ENCODE peak calls at places on chromosomes 4 and X, in four cellular contexts. One of them, this sample, is unnamed.

GRCh38 chr4:167290684-167291083 is 56.4 kb upstream of the SPOCK3 start:
- DNase-seq in fibroblast of lung: peak; percentile 34
- DNase-seq in PC-9: no peak
- DNase-seq in PC-3: peak; percentile 42
- DNase-seq in this sample: peak; percentile 31

GRCh38 chr4:18022572-18023039 is 1.1 kb upstream of the LCORL start:
- DNase-seq in fibroblast of lung: peak; percentile 12
- DNase-seq in PC-9: no peak
- DNase-seq in PC-3: no peak
- DNase-seq in this sample: no peak

GRCh38 chr4:151606061-151606460 is 154.7 kb downstream of the GATB start:
- DNase-seq in fibroblast of lung: no peak
- DNase-seq in PC-9: no peak
- DNase-seq in PC-3: no peak
- DNase-seq in this sample: no peak

GRCh38 chr4:1310796-1311715 is 21.4 kb downstream of the MAEA start:
- DNase-seq in fibroblast of lung: no peak
- DNase-seq in PC-9: no peak
- DNase-seq in PC-3: no peak
- DNase-seq in this sample: no peak

GRCh38 chr4:84498203-84499026 is 677 bp downstream of the NKX6-1 start:
- DNase-seq in fibroblast of lung: peak; percentile 32
- DNase-seq in PC-9: no peak
- DNase-seq in PC-3: peak; percentile 36
- DNase-seq in this sample: no peak

GRCh38 chrX:15946783-15947550 is 92.4 kb upstream of the AP1S2 start:
- DNase-seq in fibroblast of lung: peak; percentile 80
- DNase-seq in PC-9: no peak
- DNase-seq in PC-3: peak; percentile 93
- DNase-seq in this sample: peak; percentile 65

GRCh38 chr4:146095091-146095690 is 80.3 kb upstream of the LSM6 start:
- DNase-seq in fibroblast of lung: peak; percentile 79
- DNase-seq in PC-9: peak; percentile 41
- DNase-seq in PC-3: peak; percentile 84
- DNase-seq in this sample: peak; percentile 63

GRCh38 chr4:109662786-109663185 is 40.5 kb downstream of the CASP6 start:
- DNase-seq in fibroblast of lung: no peak
- DNase-seq in PC-9: no peak
- DNase-seq in PC-3: no peak
- DNase-seq in this sample: no peak

GRCh38 chrX:39903343-39903742 is 194.4 kb downstream of the BCOR start:
- DNase-seq in fibroblast of lung: peak; percentile 37
- DNase-seq in PC-9: no peak
- DNase-seq in PC-3: peak; percentile 25
- DNase-seq in this sample: no peak

GRCh38 chr4:113825272-113825671 is 63.7 kb upstream of the CAMK2D start:
- DNase-seq in fibroblast of lung: no peak
- DNase-seq in PC-9: no peak
- DNase-seq in PC-3: no peak
- DNase-seq in this sample: no peak

GRCh38 chr4:89724716-89725115 is 112.2 kb downstream of the SNCA start:
- DNase-seq in fibroblast of lung: peak; percentile 71
- DNase-seq in PC-9: no peak
- DNase-seq in PC-3: peak; percentile 22
- DNase-seq in this sample: peak; percentile 53

GRCh38 chr4:4519296-4519898 is 22.5 kb downstream of the STX18 start:
- DNase-seq in fibroblast of lung: peak; percentile 41
- DNase-seq in PC-9: no peak
- DNase-seq in PC-3: peak; percentile 48
- DNase-seq in this sample: peak; percentile 29

GRCh38 chr4:108171541-108172230 is 3.0 kb upstream of the LEF1 start:
- DNase-seq in fibroblast of lung: no peak
- DNase-seq in PC-9: no peak
- DNase-seq in PC-3: no peak
- DNase-seq in this sample: peak; percentile 57

GRCh38 chrX:137195991-137196390 is 162.2 kb upstream of the GPR101 start:
- DNase-seq in fibroblast of lung: no peak
- DNase-seq in PC-9: no peak
- DNase-seq in PC-3: peak; percentile 89
- DNase-seq in this sample: no peak

GRCh38 chrX:74550295-74550802 is 64.1 kb downstream of the RLIM start:
- DNase-seq in fibroblast of lung: peak; percentile 74
- DNase-seq in PC-9: peak; percentile 38
- DNase-seq in PC-3: peak; percentile 79
- DNase-seq in this sample: peak; percentile 75

GRCh38 chrX:65697915-65698796 is 30.7 kb downstream of the MSN start:
- DNase-seq in fibroblast of lung: no peak
- DNase-seq in PC-9: no peak
- DNase-seq in PC-3: no peak
- DNase-seq in this sample: peak; percentile 70

GRCh38 chr4:141768954-141769353 is 132.6 kb downstream of the IL15 start:
- DNase-seq in fibroblast of lung: peak; percentile 74
- DNase-seq in PC-9: no peak
- DNase-seq in PC-3: peak; percentile 74
- DNase-seq in this sample: no peak

GRCh38 chrX:53294024-53294648 is 12.8 kb upstream of the IQSEC2 start:
- DNase-seq in fibroblast of lung: peak; percentile 25
- DNase-seq in PC-9: no peak
- DNase-seq in PC-3: peak; percentile 25
- DNase-seq in this sample: no peak

GRCh38 chrX:72107841-72108590 is 23.7 kb downstream of the RTL5 start:
- DNase-seq in fibroblast of lung: no peak
- DNase-seq in PC-9: no peak
- DNase-seq in PC-3: no peak
- DNase-seq in this sample: no peak

GRCh38 chrX:74800062-74800461 is 125.2 kb downstream of the NEXMIF start:
- DNase-seq in fibroblast of lung: no peak
- DNase-seq in PC-9: no peak
- DNase-seq in PC-3: no peak
- DNase-seq in this sample: no peak

GRCh38 chr4:11428701-11429571 is at the start of gene HS3ST1:
- DNase-seq in fibroblast of lung: peak; percentile 57
- DNase-seq in PC-9: peak; percentile 87
- DNase-seq in PC-3: peak; percentile 86
- DNase-seq in this sample: peak; percentile 93

GRCh38 chr4:25702848-25703247 is 47.2 kb downstream of the SLC34A2 start:
- DNase-seq in fibroblast of lung: peak; percentile 19
- DNase-seq in PC-9: no peak
- DNase-seq in PC-3: peak; percentile 34
- DNase-seq in this sample: peak; percentile 29

GRCh38 chrX:255923-256331 is 25.3 kb upstream of the PLCXD1 start:
- DNase-seq in fibroblast of lung: no peak
- DNase-seq in PC-9: no peak
- DNase-seq in PC-3: no peak
- DNase-seq in this sample: no peak

GRCh38 chrX:111874241-111874640 is 1.7 kb upstream of the TRPC5OS start:
- DNase-seq in fibroblast of lung: no peak
- DNase-seq in PC-9: no peak
- DNase-seq in PC-3: no peak
- DNase-seq in this sample: no peak

GRCh38 chr4:88010921-88011320 is 3.5 kb downstream of the PKD2 start:
- DNase-seq in fibroblast of lung: peak; percentile 20
- DNase-seq in PC-9: no peak
- DNase-seq in PC-3: no peak
- DNase-seq in this sample: no peak

GRCh38 chr4:106773106-106773905 is 262.8 kb downstream of the DKK2 start:
- DNase-seq in fibroblast of lung: peak; percentile 2
- DNase-seq in PC-9: no peak
- DNase-seq in PC-3: no peak
- DNase-seq in this sample: no peak

GRCh38 chr4:177380730-177381287 is 61.4 kb downstream of the AGA start:
- DNase-seq in fibroblast of lung: no peak
- DNase-seq in PC-9: no peak
- DNase-seq in PC-3: peak; percentile 43
- DNase-seq in this sample: peak; percentile 91

GRCh38 chrX:51334276-51334675 is 1.7 kb downstream of the NUDT10 start:
- DNase-seq in fibroblast of lung: peak; percentile 3
- DNase-seq in PC-9: no peak
- DNase-seq in PC-3: no peak
- DNase-seq in this sample: no peak

GRCh38 chr4:105569014-105569850 is 16.8 kb downstream of the ARHGEF38 start:
- DNase-seq in fibroblast of lung: no peak
- DNase-seq in PC-9: peak; percentile 35
- DNase-seq in PC-3: peak; percentile 77
- DNase-seq in this sample: no peak

GRCh38 chr4:155510771-155511170 is 134.0 kb upstream of the MAP9 start:
- DNase-seq in fibroblast of lung: no peak
- DNase-seq in PC-9: no peak
- DNase-seq in PC-3: no peak
- DNase-seq in this sample: no peak

GRCh38 chr4:87657525-87657924 is 7.4 kb downstream of the DMP1 start:
- DNase-seq in fibroblast of lung: peak; percentile 61
- DNase-seq in PC-9: no peak
- DNase-seq in PC-3: peak; percentile 71
- DNase-seq in this sample: peak; percentile 87

GRCh38 chr4:1337376-1337831 is 9.6 kb upstream of the UVSSA start:
- DNase-seq in fibroblast of lung: no peak
- DNase-seq in PC-9: peak; percentile 81
- DNase-seq in PC-3: peak; percentile 52
- DNase-seq in this sample: peak; percentile 26

GRCh38 chr4:87433342-87433741 is 11.0 kb downstream of the NUDT9 start:
- DNase-seq in fibroblast of lung: no peak
- DNase-seq in PC-9: no peak
- DNase-seq in PC-3: no peak
- DNase-seq in this sample: no peak

GRCh38 chr4:5142726-5143125 is 91.4 kb downstream of the STK32B start:
- DNase-seq in fibroblast of lung: peak; percentile 58
- DNase-seq in PC-9: no peak
- DNase-seq in PC-3: peak; percentile 40
- DNase-seq in this sample: peak; percentile 64

GRCh38 chr4:183268556-183268955 is 51.5 kb downstream of the CLDN22 start:
- DNase-seq in fibroblast of lung: no peak
- DNase-seq in PC-9: no peak
- DNase-seq in PC-3: no peak
- DNase-seq in this sample: no peak

GRCh38 chrX:99654188-99654587 is 755.9 kb downstream of the PCDH19 start:
- DNase-seq in fibroblast of lung: no peak
- DNase-seq in PC-9: no peak
- DNase-seq in PC-3: no peak
- DNase-seq in this sample: no peak

GRCh38 chrX:55524487-55524886 is 34.8 kb upstream of the USP51 start:
- DNase-seq in fibroblast of lung: peak; percentile 2
- DNase-seq in PC-9: no peak
- DNase-seq in PC-3: peak; percentile 1
- DNase-seq in this sample: peak; percentile 0

GRCh38 chr4:182906786-182907185 is 10.4 kb downstream of the DCTD start:
- DNase-seq in fibroblast of lung: no peak
- DNase-seq in PC-9: no peak
- DNase-seq in PC-3: no peak
- DNase-seq in this sample: no peak

GRCh38 chrX:18889346-18889745 is 94.6 kb downstream of the PHKA2 start:
- DNase-seq in fibroblast of lung: no peak
- DNase-seq in PC-9: no peak
- DNase-seq in PC-3: no peak
- DNase-seq in this sample: no peak

GRCh38 chr4:122895336-122895995 is 26.9 kb downstream of the NUDT6 start:
- DNase-seq in fibroblast of lung: peak; percentile 43
- DNase-seq in PC-9: no peak
- DNase-seq in PC-3: no peak
- DNase-seq in this sample: no peak

GRCh38 chr4:7183780-7184460 is 8.4 kb upstream of the SORCS2 start:
- DNase-seq in fibroblast of lung: no peak
- DNase-seq in PC-9: no peak
- DNase-seq in PC-3: no peak
- DNase-seq in this sample: no peak
- H3K4me2 ChIP-seq in fibroblast of lung: no peak overlapping the region
- H3K4me2 ChIP-seq in PC-9: no peak overlapping the region
- H3K4me2 ChIP-seq in PC-3: no peak overlapping the region
- H3K4me2 ChIP-seq in this sample: no peak overlapping the region

GRCh38 chr4:116724249-116724648 is 361.1 kb downstream of the TRAM1L1 start:
- DNase-seq in fibroblast of lung: no peak
- DNase-seq in PC-9: no peak
- DNase-seq in PC-3: no peak
- DNase-seq in this sample: no peak

GRCh38 chr4:116726523-116726922 is 358.9 kb downstream of the TRAM1L1 start:
- DNase-seq in fibroblast of lung: no peak
- DNase-seq in PC-9: no peak
- DNase-seq in PC-3: no peak
- DNase-seq in this sample: no peak
- H3K4me2 ChIP-seq in fibroblast of lung: no peak overlapping the region
- H3K4me2 ChIP-seq in PC-9: no peak overlapping the region
- H3K4me2 ChIP-seq in PC-3: no peak overlapping the region
- H3K4me2 ChIP-seq in this sample: no peak overlapping the region

DNA sequence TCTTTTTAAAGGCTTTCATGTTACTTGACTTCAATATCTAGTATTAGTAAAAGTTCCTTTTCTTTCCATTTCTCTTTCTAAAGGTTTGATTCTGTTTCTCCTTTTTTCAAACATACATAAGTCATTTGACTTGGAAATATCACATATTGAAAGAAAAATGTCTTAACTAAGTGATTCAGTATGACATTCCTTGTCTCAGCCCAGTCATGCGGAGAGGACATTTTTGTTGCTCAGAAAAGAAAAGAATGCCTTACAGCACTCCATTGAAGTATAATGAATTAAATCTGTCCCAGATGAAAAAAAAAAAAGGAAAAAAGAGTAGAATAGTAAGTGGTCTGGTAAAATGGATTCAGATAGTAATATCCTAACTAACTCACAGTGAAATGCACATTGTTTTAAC is 466.1 kb downstream of the ADGRL3 start:
- DNase-seq in fibroblast of lung: no peak
- DNase-seq in PC-9: no peak
- DNase-seq in PC-3: no peak
- DNase-seq in this sample: no peak
- H3K4me2 ChIP-seq in fibroblast of lung: no peak overlapping the region
- H3K4me2 ChIP-seq in PC-9: no peak overlapping the region
- H3K4me2 ChIP-seq in PC-3: no peak overlapping the region
- H3K4me2 ChIP-seq in this sample: no peak overlapping the region

DNA sequence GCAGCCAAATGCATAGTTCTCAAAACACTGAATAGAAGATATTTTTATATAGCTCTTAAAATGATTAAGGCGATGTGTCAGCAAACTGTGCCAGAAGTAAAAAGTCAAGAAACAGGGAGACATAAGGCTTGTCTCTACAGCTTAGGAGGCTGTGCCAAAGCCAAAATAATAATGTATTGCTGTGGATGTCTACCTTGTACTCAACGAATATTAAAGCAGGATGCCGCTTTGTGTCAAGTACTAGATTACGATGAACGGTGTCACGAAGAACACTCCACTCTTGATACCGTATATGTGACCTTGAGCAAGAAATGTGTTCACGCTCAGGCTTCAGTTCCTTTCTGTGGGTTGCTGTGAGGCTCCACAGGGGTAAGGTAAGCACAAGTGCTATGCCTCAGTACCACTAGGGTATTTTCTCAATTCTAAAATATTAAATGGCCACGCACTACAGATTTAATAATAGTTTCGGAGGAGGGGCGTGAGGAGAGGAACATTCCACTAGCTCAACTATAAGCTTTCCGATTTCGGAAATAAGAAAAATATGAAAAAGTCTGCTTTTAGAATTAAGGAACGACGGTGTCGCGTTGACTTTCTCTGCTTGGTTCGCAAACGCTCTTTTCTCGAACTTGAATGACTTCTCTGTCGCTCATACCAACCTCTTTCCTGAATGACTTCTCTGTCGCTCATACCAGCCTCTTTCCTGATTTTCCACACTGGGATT is 679 bp upstream of the SCOC start:
- DNase-seq in fibroblast of lung: no peak
- DNase-seq in PC-9: no peak
- DNase-seq in PC-3: peak; percentile 4
- DNase-seq in this sample: no peak
- H3K4me2 ChIP-seq in fibroblast of lung: peak overlapping the region; percentile 77
- H3K4me2 ChIP-seq in PC-9: peak overlapping the region; percentile 83
- H3K4me2 ChIP-seq in PC-3: peak overlapping the region; percentile 87
- H3K4me2 ChIP-seq in this sample: peak overlapping the region; percentile 66

This sample was measured in mesendoderm.